ENCODE peak calls at places on chromosomes 3 and 15, in five cellular contexts. B is OCI-LY7, C is astrocyte, O is GM23248, P is neural progenitor cell. E is an unnamed sample.

GRCh38 chr3:55163421-55163820 is 235.6 kb upstream of the LRTM1 start:
- DNase-seq in B (no peak), C (no peak), O (no peak), P (no peak), E (no peak)

GRCh38 chr3:12273045-12273695 is 15.7 kb upstream of the PPARG start:
- DNase-seq in B (peak), C (no peak), O (no peak), P (no peak), E (no peak)

GRCh38 chr15:64430000-64430735 is 30.2 kb upstream of the ZNF609 start:
- DNase-seq in B (no peak), C (peak), O (peak), P (peak), E (no peak)

GRCh38 chr15:93317772-93318171 is 228.8 kb upstream of the RGMA start:
- DNase-seq in B (no peak), C (no peak), O (no peak), P (no peak), E (no peak)

GRCh38 chr15:92623435-92623834 is 32.1 kb downstream of the FAM174B start:
- DNase-seq in B (no peak), C (no peak), O (no peak), P (no peak), E (no peak)

GRCh38 chr3:134369231-134369741 is 5.0 kb downstream of the AMOTL2 start:
- DNase-seq in B (no peak), C (peak), O (peak), P (no peak), E (no peak)

GRCh38 chr3:72306800-72307341 is 521.9 kb upstream of the PROK2 start:
- DNase-seq in B (no peak), C (no peak), O (no peak), P (peak), E (no peak)

GRCh38 chr3:78905700-78906099 is 862.1 kb downstream of the ROBO1 start:
- DNase-seq in B (no peak), C (no peak), O (no peak), P (no peak), E (peak)

GRCh38 chr15:45801543-45801942 is 166.7 kb downstream of the SQOR start:
- DNase-seq in B (no peak), C (no peak), O (no peak), P (no peak), E (no peak)

GRCh38 chr3:49020335-49021212 is 1.3 kb upstream of the NDUFAF3 start:
- DNase-seq in B (peak), C (no peak), O (peak), P (peak), E (no peak)

GRCh38 chr3:10786640-10787039 is 29.4 kb upstream of the SLC6A11 start:
- DNase-seq in B (no peak), C (no peak), O (no peak), P (no peak), E (no peak)

GRCh38 chr3:72776-73175 is 123.8 kb upstream of the CHL1 start:
- DNase-seq in B (no peak), C (no peak), O (no peak), P (no peak), E (no peak)

GRCh38 chr3:194091141-194091540 is 44.8 kb upstream of the HES1 start:
- DNase-seq in B (no peak), C (peak), O (peak), P (no peak), E (no peak)

GRCh38 chr3:172965256-172965655 is 175.8 kb downstream of the SPATA16 start:
- DNase-seq in B (no peak), C (peak), O (peak), P (no peak), E (no peak)

GRCh38 chr15:94235681-94236080 is 4.3 kb downstream of the MCTP2 start:
- DNase-seq in B (no peak), C (no peak), O (no peak), P (no peak), E (no peak)

GRCh38 chr15:72532991-72533601 is 59.0 kb downstream of the ARIH1 start:
- DNase-seq in B (peak), C (no peak), O (no peak), P (peak), E (no peak)

DNA sequence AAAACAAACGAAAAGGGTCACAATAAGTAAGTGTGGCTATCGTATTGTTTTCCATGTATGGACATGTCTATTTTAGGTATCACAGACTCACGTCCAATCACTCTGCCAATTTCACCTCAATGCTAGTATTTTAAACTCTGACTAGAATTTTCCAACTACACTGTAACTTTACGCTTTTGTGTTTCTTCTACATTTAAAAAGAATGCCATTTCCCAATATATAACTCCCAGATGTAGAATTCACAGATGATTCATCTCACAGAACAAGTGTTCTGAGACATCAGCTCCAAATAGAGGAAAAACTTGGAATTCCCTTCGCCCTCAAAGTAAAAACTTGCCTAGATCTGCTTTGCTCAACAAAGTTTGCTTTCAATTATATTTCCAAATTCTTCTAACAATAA is 14.2 kb downstream of the LRIG1 start:
- DNase-seq in B (no peak), C (peak), O (peak), P (no peak), E (no peak)
- H3K27ac ChIP-seq in B (peak), C (peak), O (peak), P (peak), E (peak)

DNA sequence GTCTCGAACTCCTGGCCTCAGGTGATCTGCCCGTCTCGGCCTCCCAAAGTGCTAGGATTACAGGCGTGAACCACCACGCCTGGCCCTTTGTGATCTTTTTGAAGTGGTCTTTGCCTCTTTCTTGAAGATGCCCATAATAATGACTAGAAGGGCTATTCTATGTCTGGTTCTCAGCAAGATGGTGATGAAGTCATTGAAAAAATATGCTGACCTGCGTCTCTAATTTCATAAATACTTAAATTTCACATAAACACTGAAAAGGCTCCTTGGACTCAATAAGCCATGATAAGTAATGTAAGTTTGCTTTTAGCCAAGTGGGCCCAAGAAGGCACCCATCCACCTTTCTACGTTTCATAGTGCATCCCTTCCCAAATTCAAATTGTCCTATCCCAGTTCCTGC is 775 bp upstream of the MAPK6 start:
- DNase-seq in B (no peak), C (peak), O (peak), P (no peak), E (no peak)
- H3K27ac ChIP-seq in B (no peak), C (peak), O (peak), P (no peak), E (no peak)

GRCh38 chr3:186942168-186942567 is 11.8 kb downstream of the ST6GAL1 start:
- DNase-seq in B (no peak), C (no peak), O (no peak), P (no peak), E (no peak)

GRCh38 chr3:186937017-186937875 is 6.9 kb downstream of the ST6GAL1 start:
- DNase-seq in B (no peak), C (no peak), O (no peak), P (no peak), E (no peak)

GRCh38 chr3:186938716-186939115 is 8.4 kb downstream of the ST6GAL1 start:
- DNase-seq in B (no peak), C (peak), O (no peak), P (no peak), E (no peak)

GRCh38 chr3:186940965-186941364 is 10.6 kb downstream of the ST6GAL1 start:
- DNase-seq in B (no peak), C (no peak), O (no peak), P (no peak), E (no peak)

GRCh38 chr3:186939536-186939935 is 9.2 kb downstream of the ST6GAL1 start:
- DNase-seq in B (peak), C (no peak), O (no peak), P (no peak), E (no peak)
- H3K27ac ChIP-seq in B (peak), C (no peak), O (no peak), P (no peak), E (no peak)

DNA sequence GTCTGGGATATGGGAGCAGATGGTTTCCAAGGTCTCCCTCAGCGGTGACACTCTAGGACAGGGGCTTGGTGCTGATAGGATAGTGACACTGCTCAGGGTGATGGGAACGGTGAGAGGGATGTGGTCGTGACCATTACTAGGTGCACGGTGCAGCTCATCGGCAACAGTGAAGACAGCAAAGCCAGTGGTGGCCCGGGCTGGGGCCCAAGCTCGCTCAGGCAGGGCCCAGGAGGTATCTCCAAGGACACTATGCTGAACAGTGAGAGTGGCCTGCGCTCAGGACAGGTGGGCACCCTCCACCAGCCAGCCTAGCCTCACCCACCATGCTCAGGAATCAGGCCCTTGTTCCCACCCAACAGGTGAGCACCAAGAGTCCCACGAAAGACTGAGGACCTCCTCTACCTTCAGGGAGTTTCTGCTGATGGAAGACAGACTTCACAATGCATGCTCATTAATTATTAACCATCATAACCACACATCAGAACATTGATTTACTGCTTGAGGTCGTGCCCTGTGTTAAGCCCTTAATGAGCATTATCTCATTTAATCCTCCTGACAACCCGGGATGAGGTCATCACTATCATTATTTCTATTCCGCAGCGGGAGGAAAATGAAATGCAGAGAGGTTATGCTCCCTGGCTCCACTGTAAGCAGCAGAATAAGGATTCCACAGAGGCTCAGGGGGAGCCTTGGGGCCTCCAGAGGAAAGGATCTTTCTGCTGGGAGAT is 269.4 kb downstream of the UACA start:
- DNase-seq in B (no peak), C (peak), O (peak), P (no peak), E (no peak)
- H3K27ac ChIP-seq in B (peak), C (peak), O (peak), P (no peak), E (no peak)

DNA sequence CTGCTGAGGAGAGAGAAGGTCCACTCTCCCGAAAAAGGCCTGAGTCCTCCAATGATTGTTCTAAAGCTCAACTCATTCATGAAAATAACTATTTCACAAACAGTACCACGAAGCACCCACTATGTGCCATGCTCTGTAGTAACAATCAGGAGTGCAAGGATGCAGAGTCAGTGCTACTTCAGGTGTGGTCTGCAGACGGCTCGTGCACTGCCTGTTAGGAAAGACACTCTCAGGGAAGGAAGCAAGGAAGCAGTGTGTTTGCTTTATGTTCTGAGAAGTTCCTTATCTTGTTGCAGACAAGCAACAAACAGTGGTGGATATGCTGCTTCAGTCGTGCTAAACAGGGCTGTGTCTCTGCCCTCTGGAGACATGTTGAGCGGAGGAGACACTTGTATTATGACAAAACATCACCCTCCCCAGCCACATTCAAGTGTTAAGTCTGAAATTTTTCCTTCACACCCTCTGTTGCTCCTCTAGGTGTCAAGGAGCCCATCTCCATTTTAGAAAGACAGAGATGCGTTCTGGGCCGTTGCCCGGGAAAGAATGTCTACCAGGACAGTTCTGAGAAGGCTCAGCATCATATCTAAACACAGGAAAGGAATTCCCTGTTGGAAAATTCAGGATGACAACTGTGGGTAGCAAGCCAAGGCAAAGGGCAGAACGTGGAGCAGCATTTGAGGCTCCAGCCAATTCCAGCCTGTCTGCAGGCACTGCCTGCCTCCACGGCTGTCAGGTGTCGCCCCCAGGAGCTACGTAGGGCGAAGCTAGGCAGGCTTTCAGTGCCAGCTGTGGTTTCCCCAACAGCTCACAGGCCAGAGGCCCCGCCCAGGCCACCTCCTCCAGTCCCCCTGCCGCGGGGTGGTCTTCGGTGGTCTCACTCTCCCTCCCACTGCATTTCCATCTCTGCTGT is 13.4 kb upstream of the ATP10A start:
- DNase-seq in B (no peak), C (no peak), O (no peak), P (no peak), E (no peak)
- H3K27ac ChIP-seq in B (no peak), C (no peak), O (peak), P (no peak), E (no peak)

GRCh38 chr3:157134620-157135191 is 25.2 kb downstream of the CCNL1 start:
- DNase-seq in B (no peak), C (peak), O (no peak), P (no peak), E (no peak)
- H3K27ac ChIP-seq in B (no peak), C (peak), O (peak), P (no peak), E (peak)